ENCODE peak calls at places on chromosomes 4 and X, in six cellular contexts. J, H, N, W, X and B are unnamed samples.
A peak's percentile ranks its signal among the peaks of the same experiment; 100 is the strongest.

GRCh38 chr4:112321768-112322684 is 24.9 kb downstream of the ALPK1 start:
- DNase-seq in J (no peak), H (peak; percentile 77), N (peak; percentile 64), W (peak; percentile 57), X (peak; percentile 54), B (peak; percentile 39)

GRCh38 chr4:169660929-169661328 is 40.6 kb downstream of the CLCN3 start:
- DNase-seq in J (no peak), H (no peak), N (no peak), W (no peak), X (peak; percentile 29), B (no peak)

GRCh38 chr4:56531823-56532222 is 26.2 kb downstream of the ARL9 start:
- DNase-seq in J (no peak), H (no peak), N (no peak), W (no peak), X (no peak), B (no peak)

GRCh38 chr4:141346144-141346543 is 125.4 kb downstream of the ZNF330 start:
- DNase-seq in J (no peak), H (no peak), N (no peak), W (peak; percentile 33), X (peak; percentile 64), B (no peak)

GRCh38 chr4:41318839-41319530 is 62.3 kb downstream of the UCHL1 start:
- DNase-seq in J (no peak), H (no peak), N (no peak), W (no peak), X (no peak), B (no peak)

GRCh38 chr4:82031386-82031785 is 342.4 kb downstream of the HNRNPD start:
- DNase-seq in J (no peak), H (no peak), N (no peak), W (no peak), X (peak; percentile 75), B (no peak)

GRCh38 chr4:21018817-21019216 is 318.6 kb downstream of the PACRGL start:
- DNase-seq in J (no peak), H (no peak), N (no peak), W (no peak), X (no peak), B (no peak)

GRCh38 chrX:151796576-151796975 is 62.0 kb downstream of the CNGA2 start:
- DNase-seq in J (no peak), H (no peak), N (no peak), W (no peak), X (no peak), B (no peak)

GRCh38 chr4:7393491-7394183 is 41.1 kb downstream of the PSAPL1 start:
- DNase-seq in J (no peak), H (no peak), N (no peak), W (no peak), X (no peak), B (no peak)

GRCh38 chr4:151471728-151472127 is 62.8 kb downstream of the FHIP1A start:
- DNase-seq in J (no peak), H (no peak), N (no peak), W (no peak), X (no peak), B (no peak)

GRCh38 chr4:37365888-37366287 is 121.3 kb downstream of the NWD2 start:
- DNase-seq in J (no peak), H (no peak), N (no peak), W (no peak), X (no peak), B (no peak)

GRCh38 chrX:19514791-19515614 is at the start of gene MAP3K15:
- DNase-seq in J (no peak), H (peak; percentile 33), N (peak; percentile 5), W (peak; percentile 68), X (peak; percentile 10), B (peak; percentile 13)

GRCh38 chr4:9880411-9881197 is 99.2 kb downstream of the DRD5 start:
- DNase-seq in J (no peak), H (no peak), N (no peak), W (no peak), X (no peak), B (no peak)